ENCODE peak calls at places on chromosomes 6 and 20, in five cellular contexts. D is left ventricle myocardium inferior, U is spleen, J is astrocyte, Y is lower lobe of right lung. G is an unnamed sample.

GRCh38 chr20:42901689-42902518 is 287.8 kb downstream of the PTPRT start:
- DNase-seq in D (peak), U (no peak), J (no peak), Y (no peak), G (no peak)

GRCh38 chr6:27157461-27158315 is 89.8 kb upstream of the PRSS16 start:
- DNase-seq in D (peak), U (peak), J (peak), Y (peak), G (peak)

GRCh38 chr6:4794140-4794707 is 18.0 kb downstream of the CDYL start:
- DNase-seq in D (peak), U (no peak), J (no peak), Y (no peak), G (no peak)

GRCh38 chr6:157822221-157823000 is 635 bp upstream of the SNX9 start:
- DNase-seq in D (peak), U (peak), J (no peak), Y (peak), G (no peak)

GRCh38 chr20:931401-931800 is 15.3 kb upstream of the ANGPT4 start:
- DNase-seq in D (no peak), U (no peak), J (no peak), Y (no peak), G (no peak)

GRCh38 chr6:54299542-54300269 is 8.5 kb upstream of the TINAG start:
- DNase-seq in D (no peak), U (no peak), J (peak), Y (no peak), G (no peak)

GRCh38 chr20:56690531-56691175 is 61.5 kb downstream of the TFAP2C start:
- DNase-seq in D (no peak), U (no peak), J (no peak), Y (no peak), G (no peak)

GRCh38 chr20:4490595-4491280 is 231.0 kb upstream of the PRND start:
- DNase-seq in D (no peak), U (no peak), J (no peak), Y (no peak), G (no peak)

GRCh38 chr20:46992640-46993035 is 98.0 kb downstream of the EYA2 start:
- DNase-seq in D (no peak), U (peak), J (no peak), Y (no peak), G (no peak)

GRCh38 chr6:155495011-155495768 is 39.6 kb upstream of the NOX3 start:
- DNase-seq in D (peak), U (no peak), J (peak), Y (no peak), G (no peak)

GRCh38 chr20:5827098-5827853 is 77.1 kb downstream of the SHLD1 start:
- DNase-seq in D (peak), U (no peak), J (no peak), Y (no peak), G (no peak)

GRCh38 chr6:113596907-113597583 is 260.1 kb upstream of the MARCKS start:
- DNase-seq in D (no peak), U (no peak), J (peak), Y (no peak), G (no peak)

GRCh38 chr6:127515234-127515793 is 3.8 kb downstream of the MTCL3 start:
- DNase-seq in D (no peak), U (no peak), J (peak), Y (no peak), G (no peak)

GRCh38 chr6:86407128-86407527 is 530.2 kb upstream of the HTR1E start:
- DNase-seq in D (no peak), U (no peak), J (no peak), Y (no peak), G (no peak)

GRCh38 chr6:148835920-148836441 is 89.2 kb downstream of the UST start:
- DNase-seq in D (no peak), U (no peak), J (peak), Y (no peak), G (no peak)

GRCh38 chr20:13221673-13222318 is 722 bp downstream of the ISM1 start:
- DNase-seq in D (peak), U (peak), J (peak), Y (peak), G (peak)

GRCh38 chr20:64037199-64037497 is 1.2 kb downstream of the C20orf204 start:
- DNase-seq in D (no peak), U (no peak), J (no peak), Y (no peak), G (no peak)

GRCh38 chr20:719068-719467 is 43.5 kb upstream of the SCRT2 start:
- DNase-seq in D (no peak), U (peak), J (no peak), Y (no peak), G (no peak)

GRCh38 chr20:8431538-8432434 is 299.7 kb downstream of the PLCB1 start:
- DNase-seq in D (peak), U (no peak), J (no peak), Y (no peak), G (no peak)

GRCh38 chr6:110534731-110535164 is 58.3 kb upstream of the SLC22A16 start:
- DNase-seq in D (no peak), U (no peak), J (peak), Y (no peak), G (no peak)

GRCh38 chr20:25269833-25270170 is 21.9 kb downstream of the PYGB start:
- DNase-seq in D (peak), U (peak), J (no peak), Y (peak), G (no peak)

GRCh38 chr20:12207875-12208274 is 290.2 kb downstream of the BTBD3 start:
- DNase-seq in D (no peak), U (no peak), J (peak), Y (no peak), G (peak)

GRCh38 chr6:135014353-135014832 is 40.2 kb downstream of the HBS1L start:
- DNase-seq in D (no peak), U (no peak), J (no peak), Y (no peak), G (no peak)

GRCh38 chr20:59743767-59744485 is 139.6 kb downstream of the PHACTR3 start:
- DNase-seq in D (no peak), U (no peak), J (no peak), Y (no peak), G (no peak)

GRCh38 chr20:24768977-24769675 is 179.9 kb upstream of the CST7 start:
- DNase-seq in D (no peak), U (peak), J (no peak), Y (no peak), G (no peak)

GRCh38 chr6:137764464-137764863 is 102.6 kb upstream of the TNFAIP3 start:
- DNase-seq in D (no peak), U (no peak), J (peak), Y (no peak), G (peak)

GRCh38 chr6:3943373-3943772 is 94.2 kb downstream of the FAM50B start:
- DNase-seq in D (peak), U (no peak), J (no peak), Y (no peak), G (no peak)

GRCh38 chr6:19837511-19838441 is 606 bp downstream of the ID4 start:
- DNase-seq in D (peak), U (no peak), J (peak), Y (peak), G (no peak)

GRCh38 chr6:143545976-143546547 is 34.5 kb upstream of the FUCA2 start:
- DNase-seq in D (no peak), U (no peak), J (peak), Y (no peak), G (no peak)

GRCh38 chr6:3571836-3572235 is 115.0 kb upstream of the SLC22A23 start:
- DNase-seq in D (no peak), U (no peak), J (no peak), Y (no peak), G (no peak)

GRCh38 chr6:157486632-157487031 is 105.6 kb downstream of the ZDHHC14 start:
- DNase-seq in D (no peak), U (peak), J (no peak), Y (no peak), G (no peak)

DNA sequence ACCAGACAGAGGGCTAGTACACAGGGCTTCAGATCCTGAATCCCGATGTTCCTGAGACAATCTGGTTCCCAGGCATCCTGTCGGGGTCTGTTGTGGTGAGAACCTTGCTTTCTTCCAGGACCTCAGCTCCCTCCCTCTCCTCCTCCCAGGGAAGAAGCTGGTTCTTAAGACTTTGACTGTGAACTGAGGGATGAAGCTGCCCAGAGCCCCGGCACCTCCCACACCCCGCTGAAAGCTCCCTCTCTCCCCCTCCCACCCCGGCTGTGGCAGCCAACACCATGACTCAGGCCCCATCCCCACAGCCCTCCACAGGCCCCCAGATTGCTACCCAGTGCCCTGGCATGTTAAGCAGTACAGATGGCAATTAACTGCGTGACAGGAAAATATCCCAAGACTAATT is 238.1 kb downstream of the LRFN2 start:
- DNase-seq in D (no peak), U (no peak), J (peak), Y (no peak), G (no peak)
- H3K27ac ChIP-seq in D (no peak), U (no peak), J (no peak), Y (no peak), G (no peak)

GRCh38 chr20:50918403-50918802 is 12.8 kb downstream of the ADNP start:
- DNase-seq in D (no peak), U (no peak), J (peak), Y (no peak), G (no peak)

GRCh38 chr20:50913976-50914375 is 17.3 kb downstream of the ADNP start:
- DNase-seq in D (no peak), U (no peak), J (peak), Y (no peak), G (no peak)

GRCh38 chr20:50916934-50917333 is 14.3 kb downstream of the ADNP start:
- DNase-seq in D (no peak), U (no peak), J (no peak), Y (no peak), G (no peak)

GRCh38 chr20:50915424-50915823 is 15.8 kb downstream of the ADNP start:
- DNase-seq in D (no peak), U (no peak), J (peak), Y (no peak), G (no peak)

DNA sequence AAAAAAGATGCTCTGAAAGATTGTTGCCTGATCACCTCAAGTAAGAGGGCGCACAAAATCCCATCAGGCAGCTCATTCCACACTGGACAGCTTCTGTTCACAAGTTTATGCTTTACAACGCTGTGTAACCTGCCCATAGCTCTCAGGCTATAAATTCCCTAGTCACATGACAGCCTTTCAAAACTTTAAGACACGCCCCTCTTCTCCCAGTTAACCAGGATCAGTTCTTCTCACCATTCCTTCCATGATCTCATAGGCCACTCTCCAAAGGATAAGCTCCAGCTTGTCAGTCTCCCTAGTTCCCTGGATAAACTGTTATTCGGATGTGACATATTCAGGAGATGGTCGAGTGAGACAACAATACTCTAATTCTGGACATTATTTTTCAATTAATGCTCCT is 15.0 kb downstream of the ADNP start:
- DNase-seq in D (no peak), U (no peak), J (peak), Y (no peak), G (peak)
- H3K27ac ChIP-seq in D (peak), U (no peak), J (peak), Y (no peak), G (peak)

DNA sequence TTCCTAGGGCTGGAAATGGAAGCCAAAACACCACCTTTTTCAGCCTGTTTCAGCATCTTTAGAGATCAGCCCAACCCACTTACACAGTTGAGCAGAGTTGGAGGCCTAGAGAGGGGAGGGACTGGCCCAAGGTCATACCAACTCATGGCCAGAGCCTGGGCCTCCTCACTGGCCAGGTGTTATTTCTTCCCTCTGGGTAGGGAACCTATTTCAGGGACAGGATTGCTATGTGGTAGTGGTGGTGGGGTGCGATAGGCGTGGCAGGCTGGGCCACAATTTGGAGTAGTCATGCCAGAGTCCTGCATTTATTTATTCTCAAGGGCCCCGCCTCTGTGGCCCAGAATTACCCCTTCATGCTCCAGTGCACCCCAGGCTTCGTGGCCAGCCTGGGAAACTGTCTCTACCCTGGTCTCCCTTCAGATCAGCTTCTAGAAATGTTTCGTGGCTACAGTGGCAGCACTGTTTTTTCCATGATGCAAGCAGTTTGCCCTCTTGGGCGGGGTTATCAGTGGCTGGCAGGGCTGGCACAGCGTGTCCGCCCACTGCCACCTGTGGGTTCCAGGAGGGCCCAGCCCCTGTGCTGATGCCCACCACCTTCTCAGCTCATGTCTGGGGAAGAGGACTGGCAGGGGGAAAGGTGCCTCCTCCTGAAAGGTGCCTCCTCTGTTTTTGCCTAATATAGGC is 6.2 kb downstream of the VEGFA start:
- DNase-seq in D (no peak), U (peak), J (no peak), Y (peak), G (no peak)
- H3K27ac ChIP-seq in D (peak), U (no peak), J (no peak), Y (no peak), G (peak)

GRCh38 chr6:91087864-91088263 is 501.0 kb upstream of the MAP3K7 start:
- DNase-seq in D (no peak), U (no peak), J (no peak), Y (no peak), G (no peak)

GRCh38 chr6:91088976-91089375 is 502.1 kb upstream of the MAP3K7 start:
- DNase-seq in D (no peak), U (no peak), J (no peak), Y (no peak), G (no peak)

GRCh38 chr6:91083226-91083625 is 496.4 kb upstream of the MAP3K7 start:
- DNase-seq in D (no peak), U (no peak), J (peak), Y (no peak), G (no peak)

GRCh38 chr6:91094341-91094740 is 507.5 kb upstream of the MAP3K7 start:
- DNase-seq in D (no peak), U (no peak), J (no peak), Y (no peak), G (no peak)

GRCh38 chr6:91088515-91088914 is 501.6 kb upstream of the MAP3K7 start:
- DNase-seq in D (no peak), U (no peak), J (no peak), Y (no peak), G (no peak)
- H3K27ac ChIP-seq in D (no peak), U (no peak), J (no peak), Y (no peak), G (no peak)

GRCh38 chr6:161273356-161273751 is 507 bp downstream of the AGPAT4 start:
- DNase-seq in D (no peak), U (no peak), J (peak), Y (peak), G (no peak)
- H3K27ac ChIP-seq in D (peak), U (no peak), J (peak), Y (peak), G (peak)

G was measured in epithelial cell of prostate.